ENCODE peak calls at places on chromosomes 13 and 19, in eight cellular contexts. T is astrocyte of the hippocampus; V is OCI-LY7; E is activated CD4-positive, CD25-positive, alpha-beta regulatory T cell; Z is CD8-positive, alpha-beta memory T cell; B is cardiac muscle cell; U is ELF-1; F is NCI-H2081. I is an unnamed sample.

GRCh38 chr19:6211632-6212402 is 68.0 kb downstream of the MLLT1 start:
- DNase-seq in E (no peak), V (no peak), T (no peak), Z (no peak), U (peak; percentile 27), B (no peak), F (no peak), I (no peak)

GRCh38 chr19:28687296-28687695 is 525.7 kb downstream of the UQCRFS1 start:
- DNase-seq in T (no peak), E (no peak), U (no peak), B (no peak), Z (no peak), F (no peak), V (no peak), I (no peak)

GRCh38 chr13:103097366-103097928 is 31.2 kb upstream of the SLC10A2 start:
- DNase-seq in E (no peak), Z (no peak), F (no peak), U (no peak), T (no peak), V (no peak), B (no peak), I (no peak)

GRCh38 chr19:12784394-12784870 is 6.9 kb upstream of the JUNB start:
- DNase-seq in U (no peak), B (no peak), Z (peak; percentile 37), E (no peak), V (peak; percentile 14), F (no peak), T (peak; percentile 19), I (peak; percentile 78)

GRCh38 chr13:26950968-26951367 is 190.4 kb upstream of the GPR12 start:
- DNase-seq in U (no peak), T (no peak), Z (no peak), V (no peak), F (no peak), B (no peak), E (no peak), I (no peak)

GRCh38 chr19:1451916-1452801 is 2.2 kb downstream of the APC2 start:
- DNase-seq in T (peak; percentile 51), E (no peak), F (no peak), U (no peak), Z (no peak), V (no peak), B (no peak), I (no peak)

GRCh38 chr13:58680115-58680514 is 1048.6 kb downstream of the PCDH17 start:
- DNase-seq in Z (no peak), B (no peak), U (peak; percentile 13), E (no peak), F (no peak), V (no peak), T (no peak), I (no peak)

GRCh38 chr13:93797463-93797862 is 570.9 kb downstream of the GPC6 start:
- DNase-seq in F (no peak), B (no peak), U (no peak), E (no peak), T (peak; percentile 16), Z (no peak), V (no peak), I (no peak)

GRCh38 chr19:4717191-4717965 is 6.3 kb downstream of the DPP9 start:
- DNase-seq in U (no peak), B (peak; percentile 54), V (no peak), F (peak; percentile 32), E (no peak), Z (no peak), T (peak; percentile 71), I (no peak)

GRCh38 chr13:47258384-47258783 is 361.5 kb upstream of the HTR2A start:
- DNase-seq in F (no peak), B (no peak), U (no peak), V (no peak), T (no peak), Z (no peak), E (no peak), I (no peak)

GRCh38 chr13:24802074-24802473 is 38.1 kb downstream of the RNF17 start:
- DNase-seq in B (peak; percentile 10), V (no peak), U (no peak), T (no peak), F (no peak), Z (no peak), E (no peak), I (no peak)

GRCh38 chr19:43901395-43902390 is 33.4 kb downstream of the ZNF45 start:
- DNase-seq in F (peak; percentile 80), B (peak; percentile 93), E (peak; percentile 20), U (peak; percentile 84), Z (peak; percentile 45), V (no peak), T (peak; percentile 93), I (peak; percentile 95)

GRCh38 chr19:41998246-41999020 is 4.4 kb upstream of the ATP1A3 start:
- DNase-seq in F (peak; percentile 21), U (peak; percentile 61), E (no peak), Z (peak; percentile 7), V (peak; percentile 74), T (peak; percentile 80), B (peak; percentile 45), I (peak; percentile 72)

GRCh38 chr19:42606660-42607351 is 12.1 kb upstream of the CEACAM8 start:
- DNase-seq in T (peak; percentile 50), B (peak; percentile 49), E (no peak), V (peak; percentile 56), Z (peak; percentile 9), F (peak; percentile 54), U (peak; percentile 84), I (peak; percentile 80)

GRCh38 chr19:7211191-7211988 is 82.8 kb downstream of the INSR start:
- DNase-seq in T (peak; percentile 48), B (peak; percentile 85), Z (no peak), E (no peak), F (no peak), V (no peak), U (peak; percentile 44), I (peak; percentile 43)

GRCh38 chr13:105894711-105895110 is 640.8 kb downstream of the EFNB2 start:
- DNase-seq in Z (no peak), E (no peak), U (no peak), F (no peak), V (no peak), T (no peak), B (peak; percentile 11), I (no peak)

GRCh38 chr19:58154287-58154678 is 3.7 kb upstream of the ZNF329 start:
- DNase-seq in B (peak; percentile 77), U (peak; percentile 82), V (no peak), E (no peak), Z (no peak), T (peak; percentile 64), F (no peak), I (peak; percentile 50)